ENCODE peak calls at places on chromosomes 7 and 10, in eight cellular contexts. Z is brain microvascular endothelial cell; J is activated CD4-positive, alpha-beta T cell treated with anti-CD3 and anti-CD28 coated beads for 36 hours; L is lower lobe of right lung; O is HuH-7; V is A172; R is putamen; T is esophagus squamous epithelium. E is an unnamed sample.

GRCh38 chr7:50353201-50353600 is 48.7 kb downstream of the IKZF1 start:
- DNase-seq in L (no peak), R (no peak), Z (no peak), J (no peak), V (no peak), O (no peak), T (no peak), E (no peak)

GRCh38 chr7:28747404-28747803 is 210.7 kb downstream of the TRIL start:
- DNase-seq in T (no peak), O (no peak), L (no peak), R (no peak), V (no peak), Z (no peak), J (no peak), E (no peak)

GRCh38 chr10:52746169-52746568 is 26.4 kb downstream of the MBL2 start:
- DNase-seq in V (no peak), T (no peak), J (no peak), O (no peak), Z (no peak), L (no peak), R (no peak), E (no peak)

GRCh38 chr7:140889645-140890044 is 35.1 kb downstream of the BRAF start:
- DNase-seq in R (no peak), V (no peak), T (no peak), Z (no peak), J (no peak), L (no peak), O (no peak), E (no peak)

GRCh38 chr7:77538908-77539212 is 1.8 kb downstream of the PTPN12 start:
- DNase-seq in R (no peak), T (no peak), Z (no peak), L (no peak), J (no peak), V (peak; percentile 14), O (no peak), E (no peak)

GRCh38 chr7:106812027-106812643 is 52.9 kb upstream of the PIK3CG start:
- DNase-seq in R (peak; percentile 12), T (no peak), J (no peak), V (no peak), O (no peak), Z (no peak), L (peak; percentile 54), E (no peak)

GRCh38 chr7:99490878-99491277 is 9.2 kb downstream of the ZNF394 start:
- DNase-seq in O (no peak), Z (no peak), L (no peak), T (no peak), J (no peak), V (no peak), R (no peak), E (no peak)

GRCh38 chr10:72297281-72297967 is 23.7 kb downstream of the DDIT4 start:
- DNase-seq in V (peak; percentile 92), J (peak; percentile 98), R (no peak), T (peak; percentile 77), L (peak; percentile 91), O (no peak), Z (peak; percentile 98), E (peak; percentile 89)

GRCh38 chr7:47154781-47155180 is 427.1 kb downstream of the TNS3 start:
- DNase-seq in L (no peak), V (no peak), R (no peak), J (no peak), O (no peak), T (no peak), Z (no peak), E (no peak)

GRCh38 chr10:71347587-71348395 is 28.7 kb downstream of the SLC29A3 start:
- DNase-seq in T (no peak), L (no peak), J (no peak), R (no peak), O (no peak), Z (no peak), V (no peak), E (no peak)

GRCh38 chr7:143040209-143040710 is 11.9 kb upstream of the OR6V1 start:
- DNase-seq in J (no peak), R (no peak), V (no peak), T (no peak), L (no peak), O (no peak), Z (no peak), E (no peak)

GRCh38 chr10:119282446-119282845 is 75.1 kb downstream of the GRK5 start:
- DNase-seq in R (no peak), L (no peak), V (no peak), O (no peak), T (no peak), Z (no peak), J (no peak), E (no peak)

GRCh38 chr10:88926484-88927249 is 25.9 kb downstream of the ACTA2 start:
- DNase-seq in R (no peak), J (no peak), T (no peak), L (no peak), O (no peak), Z (peak; percentile 73), V (no peak), E (no peak)

GRCh38 chr7:142451346-142451745 is 193.5 kb upstream of the PRSS58 start:
- DNase-seq in R (no peak), T (no peak), L (no peak), Z (no peak), O (no peak), J (no peak), V (no peak), E (no peak)

GRCh38 chr7:31957090-31957720 is 113.0 kb downstream of the PDE1C start:
- DNase-seq in Z (peak; percentile 49), R (no peak), J (no peak), V (peak; percentile 81), O (no peak), T (no peak), L (no peak), E (no peak)

GRCh38 chr7:20241491-20242261 is 24.5 kb upstream of the MACC1 start:
- DNase-seq in T (no peak), V (peak; percentile 30), L (no peak), Z (peak; percentile 76), O (no peak), J (no peak), R (no peak), E (no peak)

GRCh38 chr10:63583909-63584747 is 62.9 kb downstream of the REEP3 start:
- DNase-seq in R (no peak), L (no peak), Z (no peak), T (no peak), J (no peak), O (no peak), V (no peak), E (no peak)

GRCh38 chr10:78200686-78201085 is 167.0 kb downstream of the RPS24 start:
- DNase-seq in J (no peak), R (no peak), V (no peak), O (no peak), L (no peak), Z (no peak), T (no peak), E (no peak)

GRCh38 chr7:114718861-114719260 is 203.0 kb upstream of the MDFIC start:
- DNase-seq in V (no peak), Z (no peak), T (no peak), O (no peak), J (peak; percentile 27), L (no peak), R (no peak), E (no peak)

GRCh38 chr10:126438407-126438783 is 50.1 kb upstream of the ADAM12 start:
- DNase-seq in R (no peak), L (no peak), O (no peak), T (no peak), V (no peak), Z (no peak), J (no peak), E (no peak)

GRCh38 chr7:74452748-74453320 is 872 bp upstream of the GTF2IRD1 start:
- DNase-seq in O (peak; percentile 39), V (peak; percentile 94), L (no peak), J (no peak), T (no peak), Z (no peak), R (no peak), E (no peak)

GRCh38 chr7:99014113-99014985 is 129.6 kb downstream of the SMURF1 start:
- DNase-seq in Z (no peak), R (no peak), O (no peak), V (no peak), L (no peak), J (no peak), T (no peak), E (no peak)

GRCh38 chr7:139133335-139134139 is 24.0 kb upstream of the ZC3HAV1 start:
- DNase-seq in T (peak; percentile 47), O (peak; percentile 72), L (peak; percentile 94), J (peak; percentile 93), R (peak; percentile 88), Z (peak; percentile 84), V (peak; percentile 55), E (peak; percentile 94)

GRCh38 chr10:122173337-122173736 is 97.8 kb upstream of the BTBD16 start:
- DNase-seq in T (no peak), J (no peak), O (no peak), Z (no peak), R (no peak), V (no peak), L (no peak), E (peak; percentile 54)

E was measured in upper lobe of right lung.